ENCODE peak calls at places on chromosomes 2 and 18, in six cellular contexts. One of them, this sample, is unnamed.

GRCh38 chr18:26685438-26686173 is 137.3 kb upstream of the KCTD1 start:
- DNase-seq in T-helper 17 cell: no peak
- DNase-seq in Daoy: no peak
- DNase-seq in substantia nigra: no peak
- DNase-seq in germinal center: no peak
- DNase-seq in heart left ventricle: no peak
- DNase-seq in this sample: no peak

GRCh38 chr2:70115646-70116442 is 28.6 kb downstream of the PCBP1 start:
- DNase-seq in T-helper 17 cell: no peak
- DNase-seq in Daoy: no peak
- DNase-seq in substantia nigra: no peak
- DNase-seq in germinal center: peak; percentile 24
- DNase-seq in heart left ventricle: peak; percentile 44
- DNase-seq in this sample: no peak

GRCh38 chr18:38241736-38242135 is 676.1 kb upstream of the CELF4 start:
- DNase-seq in T-helper 17 cell: no peak
- DNase-seq in Daoy: no peak
- DNase-seq in substantia nigra: no peak
- DNase-seq in germinal center: no peak
- DNase-seq in heart left ventricle: no peak
- DNase-seq in this sample: no peak

GRCh38 chr2:223952280-223952968 is 4.8 kb upstream of the MRPL44 start:
- DNase-seq in T-helper 17 cell: no peak
- DNase-seq in Daoy: no peak
- DNase-seq in substantia nigra: no peak
- DNase-seq in germinal center: peak; percentile 54
- DNase-seq in heart left ventricle: no peak
- DNase-seq in this sample: no peak

GRCh38 chr2:28591711-28592365 is 96.0 kb downstream of the PLB1 start:
- DNase-seq in T-helper 17 cell: no peak
- DNase-seq in Daoy: no peak
- DNase-seq in substantia nigra: no peak
- DNase-seq in germinal center: no peak
- DNase-seq in heart left ventricle: no peak
- DNase-seq in this sample: no peak

GRCh38 chr2:29006986-29007301 is 25.8 kb downstream of the TOGARAM2 start:
- DNase-seq in T-helper 17 cell: no peak
- DNase-seq in Daoy: no peak
- DNase-seq in substantia nigra: no peak
- DNase-seq in germinal center: no peak
- DNase-seq in heart left ventricle: no peak
- DNase-seq in this sample: no peak

GRCh38 chr2:113105047-113105446 is 22.4 kb upstream of the IL1RN start:
- DNase-seq in T-helper 17 cell: no peak
- DNase-seq in Daoy: peak; percentile 43
- DNase-seq in substantia nigra: no peak
- DNase-seq in germinal center: no peak
- DNase-seq in heart left ventricle: no peak
- DNase-seq in this sample: no peak

GRCh38 chr2:72968286-72968685 is 51.0 kb downstream of the EMX1 start:
- DNase-seq in T-helper 17 cell: no peak
- DNase-seq in Daoy: no peak
- DNase-seq in substantia nigra: no peak
- DNase-seq in germinal center: no peak
- DNase-seq in heart left ventricle: no peak
- DNase-seq in this sample: no peak

GRCh38 chr2:239398536-239398935 is 2.3 kb downstream of the HDAC4 start:
- DNase-seq in T-helper 17 cell: no peak
- DNase-seq in Daoy: no peak
- DNase-seq in substantia nigra: no peak
- DNase-seq in germinal center: no peak
- DNase-seq in heart left ventricle: no peak
- DNase-seq in this sample: no peak

GRCh38 chr2:10544252-10544651 is 96.1 kb upstream of the ODC1 start:
- DNase-seq in T-helper 17 cell: no peak
- DNase-seq in Daoy: no peak
- DNase-seq in substantia nigra: no peak
- DNase-seq in germinal center: no peak
- DNase-seq in heart left ventricle: no peak
- DNase-seq in this sample: no peak

GRCh38 chr2:39851691-39852110 is 72.6 kb upstream of the THUMPD2 start:
- DNase-seq in T-helper 17 cell: no peak
- DNase-seq in Daoy: peak; percentile 18
- DNase-seq in substantia nigra: no peak
- DNase-seq in germinal center: no peak
- DNase-seq in heart left ventricle: peak; percentile 18
- DNase-seq in this sample: no peak

GRCh38 chr2:47034973-47035609 is 119.5 kb upstream of the MCFD2 start:
- DNase-seq in T-helper 17 cell: no peak
- DNase-seq in Daoy: peak; percentile 58
- DNase-seq in substantia nigra: no peak
- DNase-seq in germinal center: peak; percentile 19
- DNase-seq in heart left ventricle: peak; percentile 59
- DNase-seq in this sample: peak; percentile 39

GRCh38 chr2:226725096-226725495 is 74.5 kb downstream of the IRS1 start:
- DNase-seq in T-helper 17 cell: no peak
- DNase-seq in Daoy: no peak
- DNase-seq in substantia nigra: no peak
- DNase-seq in germinal center: no peak
- DNase-seq in heart left ventricle: peak; percentile 23
- DNase-seq in this sample: no peak

GRCh38 chr2:231795525-231796327 is 9.5 kb downstream of the COPS7B start:
- DNase-seq in T-helper 17 cell: no peak
- DNase-seq in Daoy: peak; percentile 48
- DNase-seq in substantia nigra: no peak
- DNase-seq in germinal center: no peak
- DNase-seq in heart left ventricle: no peak
- DNase-seq in this sample: no peak

GRCh38 chr2:146244131-146244530 is 1600.7 kb upstream of the ACVR2A start:
- DNase-seq in T-helper 17 cell: no peak
- DNase-seq in Daoy: no peak
- DNase-seq in substantia nigra: no peak
- DNase-seq in germinal center: no peak
- DNase-seq in heart left ventricle: no peak
- DNase-seq in this sample: no peak

GRCh38 chr2:32937602-32938450 is 8.9 kb upstream of the LTBP1 start:
- DNase-seq in T-helper 17 cell: no peak
- DNase-seq in Daoy: no peak
- DNase-seq in substantia nigra: no peak
- DNase-seq in germinal center: no peak
- DNase-seq in heart left ventricle: no peak
- DNase-seq in this sample: no peak

GRCh38 chr2:74290466-74291216 is 52.6 kb downstream of the SLC4A5 start:
- DNase-seq in T-helper 17 cell: no peak
- DNase-seq in Daoy: no peak
- DNase-seq in substantia nigra: no peak
- DNase-seq in germinal center: no peak
- DNase-seq in heart left ventricle: no peak
- DNase-seq in this sample: peak; percentile 32

GRCh38 chr2:3289526-3289925 is 88.1 kb downstream of the EIPR1 start:
- DNase-seq in T-helper 17 cell: no peak
- DNase-seq in Daoy: no peak
- DNase-seq in substantia nigra: no peak
- DNase-seq in germinal center: no peak
- DNase-seq in heart left ventricle: no peak
- DNase-seq in this sample: no peak

GRCh38 chr18:6521804-6522418 is 107.2 kb upstream of the L3MBTL4 start:
- DNase-seq in T-helper 17 cell: no peak
- DNase-seq in Daoy: peak; percentile 24
- DNase-seq in substantia nigra: no peak
- DNase-seq in germinal center: peak; percentile 33
- DNase-seq in heart left ventricle: no peak
- DNase-seq in this sample: peak; percentile 10

GRCh38 chr2:118686364-118686763 is 161.1 kb downstream of the EN1 start:
- DNase-seq in T-helper 17 cell: no peak
- DNase-seq in Daoy: no peak
- DNase-seq in substantia nigra: no peak
- DNase-seq in germinal center: no peak
- DNase-seq in heart left ventricle: no peak
- DNase-seq in this sample: no peak

GRCh38 chr2:45723857-45724256 is 72.4 kb downstream of the PRKCE start:
- DNase-seq in T-helper 17 cell: no peak
- DNase-seq in Daoy: no peak
- DNase-seq in substantia nigra: no peak
- DNase-seq in germinal center: no peak
- DNase-seq in heart left ventricle: no peak
- DNase-seq in this sample: no peak

GRCh38 chr2:72744049-72744448 is 81.8 kb downstream of the EXOC6B start:
- DNase-seq in T-helper 17 cell: no peak
- DNase-seq in Daoy: no peak
- DNase-seq in substantia nigra: no peak
- DNase-seq in germinal center: no peak
- DNase-seq in heart left ventricle: no peak
- DNase-seq in this sample: no peak

GRCh38 chr2:9263388-9263787 is 56.8 kb downstream of the ASAP2 start:
- DNase-seq in T-helper 17 cell: no peak
- DNase-seq in Daoy: no peak
- DNase-seq in substantia nigra: no peak
- DNase-seq in germinal center: no peak
- DNase-seq in heart left ventricle: peak; percentile 48
- DNase-seq in this sample: no peak

GRCh38 chr2:144645055-144645778 is 125.3 kb upstream of the ZEB2 start:
- DNase-seq in T-helper 17 cell: no peak
- DNase-seq in Daoy: no peak
- DNase-seq in substantia nigra: no peak
- DNase-seq in germinal center: no peak
- DNase-seq in heart left ventricle: no peak
- DNase-seq in this sample: no peak

GRCh38 chr2:237309011-237309410 is 105.0 kb downstream of the COL6A3 start:
- DNase-seq in T-helper 17 cell: no peak
- DNase-seq in Daoy: no peak
- DNase-seq in substantia nigra: no peak
- DNase-seq in germinal center: no peak
- DNase-seq in heart left ventricle: no peak
- DNase-seq in this sample: no peak

GRCh38 chr18:53909668-53910067 is 314.8 kb downstream of the MBD2 start:
- DNase-seq in T-helper 17 cell: no peak
- DNase-seq in Daoy: no peak
- DNase-seq in substantia nigra: no peak
- DNase-seq in germinal center: peak; percentile 5
- DNase-seq in heart left ventricle: no peak
- DNase-seq in this sample: peak; percentile 22

GRCh38 chr18:36302676-36303075 is 5.2 kb downstream of the FHOD3 start:
- DNase-seq in T-helper 17 cell: no peak
- DNase-seq in Daoy: no peak
- DNase-seq in substantia nigra: no peak
- DNase-seq in germinal center: no peak
- DNase-seq in heart left ventricle: no peak
- DNase-seq in this sample: no peak

GRCh38 chr2:234137400-234138014 is 87.0 kb downstream of the SPP2 start:
- DNase-seq in T-helper 17 cell: no peak
- DNase-seq in Daoy: peak; percentile 80
- DNase-seq in substantia nigra: no peak
- DNase-seq in germinal center: no peak
- DNase-seq in heart left ventricle: no peak
- DNase-seq in this sample: no peak

GRCh38 chr18:34709631-34710429 is at the start of gene DTNA:
- DNase-seq in T-helper 17 cell: no peak
- DNase-seq in Daoy: peak; percentile 76
- DNase-seq in substantia nigra: no peak
- DNase-seq in germinal center: no peak
- DNase-seq in heart left ventricle: no peak
- DNase-seq in this sample: no peak

GRCh38 chr2:178395941-178396585 is 54.9 kb downstream of the PRKRA start:
- DNase-seq in T-helper 17 cell: no peak
- DNase-seq in Daoy: no peak
- DNase-seq in substantia nigra: no peak
- DNase-seq in germinal center: no peak
- DNase-seq in heart left ventricle: no peak
- DNase-seq in this sample: no peak

GRCh38 chr2:86027913-86028762 is 77.5 kb downstream of the POLR1A start:
- DNase-seq in T-helper 17 cell: no peak
- DNase-seq in Daoy: no peak
- DNase-seq in substantia nigra: no peak
- DNase-seq in germinal center: no peak
- DNase-seq in heart left ventricle: peak; percentile 71
- DNase-seq in this sample: no peak